ENCODE peak calls at places on chromosomes 5 and 9, in eight cellular contexts. One of them, this sample, is unnamed.

GRCh38 chr9:122777935-122778671 is 10.6 kb upstream of the OR5C1 start:
- DNase-seq in progenitor cell of endocrine pancreas: no peak
- DNase-seq in CD8-positive, alpha-beta T cell: no peak
- DNase-seq in stimulated activated CD4-positive, alpha-beta T cell treated with anti-CD3 and anti-CD28 coated beads, Interleukin-2, amount 100 ng/mL, for 48 hours: no peak
- DNase-seq in NCI-H1417: no peak
- DNase-seq in endodermal cell: no peak
- DNase-seq in GF-D8: no peak
- DNase-seq in lower leg skin: no peak
- DNase-seq in this sample: no peak

GRCh38 chr9:92724528-92725265 is 39.9 kb downstream of the BICD2 start:
- DNase-seq in lower leg skin: peak; percentile 16
- DNase-seq in endodermal cell: peak; percentile 38
- DNase-seq in stimulated activated CD4-positive, alpha-beta T cell treated with anti-CD3 and anti-CD28 coated beads, Interleukin-2, amount 100 ng/mL, for 48 hours: no peak
- DNase-seq in GF-D8: no peak
- DNase-seq in NCI-H1417: peak; percentile 4
- DNase-seq in CD8-positive, alpha-beta T cell: no peak
- DNase-seq in progenitor cell of endocrine pancreas: no peak
- DNase-seq in this sample: no peak

GRCh38 chr5:143213231-143213850 is 190.1 kb downstream of the NR3C1 start:
- DNase-seq in lower leg skin: peak; percentile 38
- DNase-seq in CD8-positive, alpha-beta T cell: no peak
- DNase-seq in progenitor cell of endocrine pancreas: no peak
- DNase-seq in GF-D8: no peak
- DNase-seq in endodermal cell: no peak
- DNase-seq in stimulated activated CD4-positive, alpha-beta T cell treated with anti-CD3 and anti-CD28 coated beads, Interleukin-2, amount 100 ng/mL, for 48 hours: no peak
- DNase-seq in NCI-H1417: no peak
- DNase-seq in this sample: no peak

GRCh38 chr9:135440620-135441019 is 39.0 kb upstream of the PPP1R26 start:
- DNase-seq in NCI-H1417: no peak
- DNase-seq in CD8-positive, alpha-beta T cell: no peak
- DNase-seq in GF-D8: no peak
- DNase-seq in stimulated activated CD4-positive, alpha-beta T cell treated with anti-CD3 and anti-CD28 coated beads, Interleukin-2, amount 100 ng/mL, for 48 hours: no peak
- DNase-seq in progenitor cell of endocrine pancreas: no peak
- DNase-seq in lower leg skin: no peak
- DNase-seq in endodermal cell: no peak
- DNase-seq in this sample: no peak

GRCh38 chr9:115633099-115633498 is 515.1 kb upstream of the TNC start:
- DNase-seq in progenitor cell of endocrine pancreas: no peak
- DNase-seq in lower leg skin: no peak
- DNase-seq in CD8-positive, alpha-beta T cell: no peak
- DNase-seq in NCI-H1417: no peak
- DNase-seq in stimulated activated CD4-positive, alpha-beta T cell treated with anti-CD3 and anti-CD28 coated beads, Interleukin-2, amount 100 ng/mL, for 48 hours: no peak
- DNase-seq in GF-D8: no peak
- DNase-seq in endodermal cell: no peak
- DNase-seq in this sample: no peak

GRCh38 chr9:3880851-3881250 is 355.1 kb upstream of the RFX3 start:
- DNase-seq in GF-D8: no peak
- DNase-seq in stimulated activated CD4-positive, alpha-beta T cell treated with anti-CD3 and anti-CD28 coated beads, Interleukin-2, amount 100 ng/mL, for 48 hours: no peak
- DNase-seq in lower leg skin: no peak
- DNase-seq in NCI-H1417: no peak
- DNase-seq in progenitor cell of endocrine pancreas: no peak
- DNase-seq in endodermal cell: no peak
- DNase-seq in CD8-positive, alpha-beta T cell: no peak
- DNase-seq in this sample: no peak

GRCh38 chr5:33072296-33072695 is 361.2 kb downstream of the NPR3 start:
- DNase-seq in progenitor cell of endocrine pancreas: no peak
- DNase-seq in lower leg skin: no peak
- DNase-seq in CD8-positive, alpha-beta T cell: no peak
- DNase-seq in NCI-H1417: no peak
- DNase-seq in endodermal cell: no peak
- DNase-seq in GF-D8: no peak
- DNase-seq in stimulated activated CD4-positive, alpha-beta T cell treated with anti-CD3 and anti-CD28 coated beads, Interleukin-2, amount 100 ng/mL, for 48 hours: no peak
- DNase-seq in this sample: no peak

GRCh38 chr5:140182075-140182709 is 7.2 kb downstream of the CYSTM1 start:
- DNase-seq in CD8-positive, alpha-beta T cell: no peak
- DNase-seq in lower leg skin: no peak
- DNase-seq in NCI-H1417: no peak
- DNase-seq in endodermal cell: no peak
- DNase-seq in progenitor cell of endocrine pancreas: no peak
- DNase-seq in stimulated activated CD4-positive, alpha-beta T cell treated with anti-CD3 and anti-CD28 coated beads, Interleukin-2, amount 100 ng/mL, for 48 hours: no peak
- DNase-seq in GF-D8: no peak
- DNase-seq in this sample: no peak

GRCh38 chr9:22175972-22176545 is 167.0 kb upstream of the CDKN2B start:
- DNase-seq in CD8-positive, alpha-beta T cell: no peak
- DNase-seq in stimulated activated CD4-positive, alpha-beta T cell treated with anti-CD3 and anti-CD28 coated beads, Interleukin-2, amount 100 ng/mL, for 48 hours: no peak
- DNase-seq in endodermal cell: no peak
- DNase-seq in progenitor cell of endocrine pancreas: no peak
- DNase-seq in NCI-H1417: no peak
- DNase-seq in GF-D8: no peak
- DNase-seq in lower leg skin: no peak
- DNase-seq in this sample: no peak

GRCh38 chr9:68476889-68477288 is 63.8 kb downstream of the TMEM252 start:
- DNase-seq in progenitor cell of endocrine pancreas: no peak
- DNase-seq in lower leg skin: no peak
- DNase-seq in GF-D8: no peak
- DNase-seq in stimulated activated CD4-positive, alpha-beta T cell treated with anti-CD3 and anti-CD28 coated beads, Interleukin-2, amount 100 ng/mL, for 48 hours: no peak
- DNase-seq in NCI-H1417: no peak
- DNase-seq in endodermal cell: no peak
- DNase-seq in CD8-positive, alpha-beta T cell: no peak
- DNase-seq in this sample: no peak

GRCh38 chr9:27467486-27467885 is 56.6 kb upstream of the IFNK start:
- DNase-seq in stimulated activated CD4-positive, alpha-beta T cell treated with anti-CD3 and anti-CD28 coated beads, Interleukin-2, amount 100 ng/mL, for 48 hours: no peak
- DNase-seq in progenitor cell of endocrine pancreas: no peak
- DNase-seq in lower leg skin: no peak
- DNase-seq in endodermal cell: no peak
- DNase-seq in NCI-H1417: no peak
- DNase-seq in GF-D8: no peak
- DNase-seq in CD8-positive, alpha-beta T cell: no peak
- DNase-seq in this sample: no peak

GRCh38 chr5:139847790-139848507 is 52.3 kb downstream of the PSD2 start:
- DNase-seq in CD8-positive, alpha-beta T cell: peak; percentile 66
- DNase-seq in GF-D8: no peak
- DNase-seq in endodermal cell: peak; percentile 82
- DNase-seq in progenitor cell of endocrine pancreas: peak; percentile 39
- DNase-seq in lower leg skin: no peak
- DNase-seq in NCI-H1417: peak; percentile 35
- DNase-seq in stimulated activated CD4-positive, alpha-beta T cell treated with anti-CD3 and anti-CD28 coated beads, Interleukin-2, amount 100 ng/mL, for 48 hours: peak; percentile 64
- DNase-seq in this sample: no peak

GRCh38 chr5:132268698-132269551 is 11.4 kb downstream of the PDLIM4 start:
- DNase-seq in GF-D8: no peak
- DNase-seq in endodermal cell: no peak
- DNase-seq in stimulated activated CD4-positive, alpha-beta T cell treated with anti-CD3 and anti-CD28 coated beads, Interleukin-2, amount 100 ng/mL, for 48 hours: no peak
- DNase-seq in lower leg skin: peak; percentile 14
- DNase-seq in CD8-positive, alpha-beta T cell: no peak
- DNase-seq in NCI-H1417: no peak
- DNase-seq in progenitor cell of endocrine pancreas: no peak
- DNase-seq in this sample: no peak

GRCh38 chr5:175814676-175815075 is 56.7 kb upstream of the CPLX2 start:
- DNase-seq in stimulated activated CD4-positive, alpha-beta T cell treated with anti-CD3 and anti-CD28 coated beads, Interleukin-2, amount 100 ng/mL, for 48 hours: no peak
- DNase-seq in CD8-positive, alpha-beta T cell: no peak
- DNase-seq in GF-D8: no peak
- DNase-seq in endodermal cell: peak; percentile 36
- DNase-seq in progenitor cell of endocrine pancreas: no peak
- DNase-seq in lower leg skin: no peak
- DNase-seq in NCI-H1417: no peak
- DNase-seq in this sample: no peak

GRCh38 chr5:36730537-36731216 is 124.3 kb downstream of the SLC1A3 start:
- DNase-seq in progenitor cell of endocrine pancreas: no peak
- DNase-seq in NCI-H1417: no peak
- DNase-seq in GF-D8: no peak
- DNase-seq in stimulated activated CD4-positive, alpha-beta T cell treated with anti-CD3 and anti-CD28 coated beads, Interleukin-2, amount 100 ng/mL, for 48 hours: no peak
- DNase-seq in CD8-positive, alpha-beta T cell: no peak
- DNase-seq in lower leg skin: no peak
- DNase-seq in endodermal cell: no peak
- DNase-seq in this sample: no peak

GRCh38 chr9:20980713-20981481 is 50.5 kb downstream of the HACD4 start:
- DNase-seq in endodermal cell: no peak
- DNase-seq in stimulated activated CD4-positive, alpha-beta T cell treated with anti-CD3 and anti-CD28 coated beads, Interleukin-2, amount 100 ng/mL, for 48 hours: no peak
- DNase-seq in GF-D8: peak; percentile 46
- DNase-seq in NCI-H1417: peak; percentile 2
- DNase-seq in CD8-positive, alpha-beta T cell: no peak
- DNase-seq in progenitor cell of endocrine pancreas: no peak
- DNase-seq in lower leg skin: no peak
- DNase-seq in this sample: peak; percentile 82

GRCh38 chr5:125399885-125400284 is 653.4 kb upstream of the ZNF608 start:
- DNase-seq in NCI-H1417: no peak
- DNase-seq in stimulated activated CD4-positive, alpha-beta T cell treated with anti-CD3 and anti-CD28 coated beads, Interleukin-2, amount 100 ng/mL, for 48 hours: no peak
- DNase-seq in lower leg skin: no peak
- DNase-seq in GF-D8: no peak
- DNase-seq in progenitor cell of endocrine pancreas: no peak
- DNase-seq in CD8-positive, alpha-beta T cell: no peak
- DNase-seq in endodermal cell: no peak
- DNase-seq in this sample: no peak